ENCODE peak calls at places on chromosome 11, in eight cellular contexts. One of them, this sample, is unnamed.

GRCh38 chr11:47668665-47669064 is 26.3 kb upstream of the MTCH2 start:
- DNase-seq in NCI-H510A treated with DMSO at 0.1 percent for 48 hours: no peak
- DNase-seq in type B pancreatic cell: no peak
- DNase-seq in kidney glomerular epithelial cell: no peak
- DNase-seq in WTC11: no peak
- DNase-seq in cerebellum: no peak
- DNase-seq in mammary epithelial cell: no peak
- DNase-seq in iPS DF 19.7: no peak
- DNase-seq in this sample: no peak

GRCh38 chr11:4851033-4851432 is 2.0 kb upstream of the OR51S1 start:
- DNase-seq in NCI-H510A treated with DMSO at 0.1 percent for 48 hours: no peak
- DNase-seq in type B pancreatic cell: no peak
- DNase-seq in kidney glomerular epithelial cell: no peak
- DNase-seq in WTC11: no peak
- DNase-seq in cerebellum: no peak
- DNase-seq in mammary epithelial cell: no peak
- DNase-seq in iPS DF 19.7: no peak
- DNase-seq in this sample: no peak

GRCh38 chr11:85718126-85718943 is 32.3 kb upstream of the CCDC89 start:
- DNase-seq in NCI-H510A treated with DMSO at 0.1 percent for 48 hours: no peak
- DNase-seq in type B pancreatic cell: no peak
- DNase-seq in kidney glomerular epithelial cell: peak; percentile 34
- DNase-seq in WTC11: no peak
- DNase-seq in cerebellum: peak; percentile 6
- DNase-seq in mammary epithelial cell: no peak
- DNase-seq in iPS DF 19.7: no peak
- DNase-seq in this sample: no peak

GRCh38 chr11:76240666-76241065 is 34.4 kb upstream of the WNT11 start:
- DNase-seq in NCI-H510A treated with DMSO at 0.1 percent for 48 hours: no peak
- DNase-seq in type B pancreatic cell: no peak
- DNase-seq in kidney glomerular epithelial cell: no peak
- DNase-seq in WTC11: no peak
- DNase-seq in cerebellum: no peak
- DNase-seq in mammary epithelial cell: no peak
- DNase-seq in iPS DF 19.7: no peak
- DNase-seq in this sample: no peak

GRCh38 chr11:43706631-43707030 is 26.1 kb downstream of the HSD17B12 start:
- DNase-seq in NCI-H510A treated with DMSO at 0.1 percent for 48 hours: no peak
- DNase-seq in type B pancreatic cell: no peak
- DNase-seq in kidney glomerular epithelial cell: no peak
- DNase-seq in WTC11: no peak
- DNase-seq in cerebellum: no peak
- DNase-seq in mammary epithelial cell: no peak
- DNase-seq in iPS DF 19.7: no peak
- DNase-seq in this sample: no peak

GRCh38 chr11:2508793-2509192 is 64.0 kb downstream of the KCNQ1 start:
- DNase-seq in NCI-H510A treated with DMSO at 0.1 percent for 48 hours: no peak
- DNase-seq in type B pancreatic cell: peak; percentile 60
- DNase-seq in kidney glomerular epithelial cell: no peak
- DNase-seq in WTC11: no peak
- DNase-seq in cerebellum: no peak
- DNase-seq in mammary epithelial cell: no peak
- DNase-seq in iPS DF 19.7: no peak
- DNase-seq in this sample: no peak

GRCh38 chr11:19185516-19186052 is 16.2 kb downstream of the CSRP3 start:
- DNase-seq in NCI-H510A treated with DMSO at 0.1 percent for 48 hours: no peak
- DNase-seq in type B pancreatic cell: no peak
- DNase-seq in kidney glomerular epithelial cell: no peak
- DNase-seq in WTC11: no peak
- DNase-seq in cerebellum: no peak
- DNase-seq in mammary epithelial cell: no peak
- DNase-seq in iPS DF 19.7: no peak
- DNase-seq in this sample: no peak

GRCh38 chr11:44171518-44171917 is 76.0 kb downstream of the EXT2 start:
- DNase-seq in NCI-H510A treated with DMSO at 0.1 percent for 48 hours: no peak
- DNase-seq in type B pancreatic cell: no peak
- DNase-seq in kidney glomerular epithelial cell: no peak
- DNase-seq in WTC11: no peak
- DNase-seq in cerebellum: no peak
- DNase-seq in mammary epithelial cell: no peak
- DNase-seq in iPS DF 19.7: no peak
- DNase-seq in this sample: no peak

GRCh38 chr11:65448418-65449196 is 26.0 kb downstream of the NEAT1 start:
- DNase-seq in NCI-H510A treated with DMSO at 0.1 percent for 48 hours: no peak
- DNase-seq in type B pancreatic cell: no peak
- DNase-seq in kidney glomerular epithelial cell: no peak
- DNase-seq in WTC11: no peak
- DNase-seq in cerebellum: no peak
- DNase-seq in mammary epithelial cell: peak; percentile 65
- DNase-seq in iPS DF 19.7: no peak
- DNase-seq in this sample: no peak

GRCh38 chr11:65501005-65501529 is 2.2 kb downstream of the MALAT1 start:
- DNase-seq in NCI-H510A treated with DMSO at 0.1 percent for 48 hours: no peak
- DNase-seq in type B pancreatic cell: no peak
- DNase-seq in kidney glomerular epithelial cell: no peak
- DNase-seq in WTC11: no peak
- DNase-seq in cerebellum: no peak
- DNase-seq in mammary epithelial cell: no peak
- DNase-seq in iPS DF 19.7: no peak
- DNase-seq in this sample: no peak

GRCh38 chr11:10920205-10920604 is 62.4 kb upstream of the ZBED5 start:
- DNase-seq in NCI-H510A treated with DMSO at 0.1 percent for 48 hours: no peak
- DNase-seq in type B pancreatic cell: no peak
- DNase-seq in kidney glomerular epithelial cell: no peak
- DNase-seq in WTC11: no peak
- DNase-seq in cerebellum: no peak
- DNase-seq in mammary epithelial cell: no peak
- DNase-seq in iPS DF 19.7: no peak
- DNase-seq in this sample: no peak

GRCh38 chr11:87366766-87367405 is 329.2 kb downstream of the TMEM135 start:
- DNase-seq in NCI-H510A treated with DMSO at 0.1 percent for 48 hours: no peak
- DNase-seq in type B pancreatic cell: no peak
- DNase-seq in kidney glomerular epithelial cell: no peak
- DNase-seq in WTC11: no peak
- DNase-seq in cerebellum: no peak
- DNase-seq in mammary epithelial cell: peak; percentile 1
- DNase-seq in iPS DF 19.7: no peak
- DNase-seq in this sample: no peak

GRCh38 chr11:115456019-115456418 is 48.2 kb downstream of the CADM1 start:
- DNase-seq in NCI-H510A treated with DMSO at 0.1 percent for 48 hours: no peak
- DNase-seq in type B pancreatic cell: no peak
- DNase-seq in kidney glomerular epithelial cell: no peak
- DNase-seq in WTC11: no peak
- DNase-seq in cerebellum: no peak
- DNase-seq in mammary epithelial cell: no peak
- DNase-seq in iPS DF 19.7: no peak
- DNase-seq in this sample: no peak

GRCh38 chr11:103395612-103396011 is 286.4 kb downstream of the DYNC2H1 start:
- DNase-seq in NCI-H510A treated with DMSO at 0.1 percent for 48 hours: no peak
- DNase-seq in type B pancreatic cell: no peak
- DNase-seq in kidney glomerular epithelial cell: peak; percentile 89
- DNase-seq in WTC11: no peak
- DNase-seq in cerebellum: no peak
- DNase-seq in mammary epithelial cell: peak; percentile 80
- DNase-seq in iPS DF 19.7: no peak
- DNase-seq in this sample: no peak

GRCh38 chr11:121887564-121887963 is 228.5 kb downstream of the BLID start:
- DNase-seq in NCI-H510A treated with DMSO at 0.1 percent for 48 hours: no peak
- DNase-seq in type B pancreatic cell: no peak
- DNase-seq in kidney glomerular epithelial cell: no peak
- DNase-seq in WTC11: no peak
- DNase-seq in cerebellum: no peak
- DNase-seq in mammary epithelial cell: no peak
- DNase-seq in iPS DF 19.7: no peak
- DNase-seq in this sample: no peak

GRCh38 chr11:22471405-22471804 is 133.2 kb downstream of the SLC17A6 start:
- DNase-seq in NCI-H510A treated with DMSO at 0.1 percent for 48 hours: no peak
- DNase-seq in type B pancreatic cell: no peak
- DNase-seq in kidney glomerular epithelial cell: no peak
- DNase-seq in WTC11: no peak
- DNase-seq in cerebellum: no peak
- DNase-seq in mammary epithelial cell: no peak
- DNase-seq in iPS DF 19.7: no peak
- DNase-seq in this sample: no peak

GRCh38 chr11:120575461-120575860 is 63.9 kb downstream of the GRIK4 start:
- DNase-seq in NCI-H510A treated with DMSO at 0.1 percent for 48 hours: no peak
- DNase-seq in type B pancreatic cell: no peak
- DNase-seq in kidney glomerular epithelial cell: no peak
- DNase-seq in WTC11: peak; percentile 15
- DNase-seq in cerebellum: no peak
- DNase-seq in mammary epithelial cell: no peak
- DNase-seq in iPS DF 19.7: no peak
- DNase-seq in this sample: no peak

GRCh38 chr11:43401252-43401651 is 42.5 kb downstream of the TTC17 start:
- DNase-seq in NCI-H510A treated with DMSO at 0.1 percent for 48 hours: no peak
- DNase-seq in type B pancreatic cell: no peak
- DNase-seq in kidney glomerular epithelial cell: no peak
- DNase-seq in WTC11: no peak
- DNase-seq in cerebellum: no peak
- DNase-seq in mammary epithelial cell: no peak
- DNase-seq in iPS DF 19.7: no peak
- DNase-seq in this sample: no peak

GRCh38 chr11:79062814-79063762 is 377.7 kb downstream of the TENM4 start:
- DNase-seq in NCI-H510A treated with DMSO at 0.1 percent for 48 hours: peak; percentile 38
- DNase-seq in type B pancreatic cell: no peak
- DNase-seq in kidney glomerular epithelial cell: peak; percentile 46
- DNase-seq in WTC11: peak; percentile 62
- DNase-seq in cerebellum: no peak
- DNase-seq in mammary epithelial cell: peak; percentile 27
- DNase-seq in iPS DF 19.7: no peak
- DNase-seq in this sample: peak; percentile 41

GRCh38 chr11:11370263-11371060 is 17.4 kb upstream of the CSNK2A3 start:
- DNase-seq in NCI-H510A treated with DMSO at 0.1 percent for 48 hours: no peak
- DNase-seq in type B pancreatic cell: no peak
- DNase-seq in kidney glomerular epithelial cell: no peak
- DNase-seq in WTC11: no peak
- DNase-seq in cerebellum: no peak
- DNase-seq in mammary epithelial cell: no peak
- DNase-seq in iPS DF 19.7: no peak
- DNase-seq in this sample: no peak

GRCh38 chr11:121451982-121452608 is at the start of gene SORL1:
- DNase-seq in NCI-H510A treated with DMSO at 0.1 percent for 48 hours: no peak
- DNase-seq in type B pancreatic cell: peak; percentile 85
- DNase-seq in kidney glomerular epithelial cell: peak; percentile 48
- DNase-seq in WTC11: peak; percentile 89
- DNase-seq in cerebellum: peak; percentile 84
- DNase-seq in mammary epithelial cell: peak; percentile 67
- DNase-seq in iPS DF 19.7: peak; percentile 56
- DNase-seq in this sample: peak; percentile 55

GRCh38 chr11:91248199-91248807 is 976.3 kb upstream of the FAT3 start:
- DNase-seq in NCI-H510A treated with DMSO at 0.1 percent for 48 hours: peak; percentile 15
- DNase-seq in type B pancreatic cell: no peak
- DNase-seq in kidney glomerular epithelial cell: peak; percentile 1
- DNase-seq in WTC11: peak; percentile 40
- DNase-seq in cerebellum: no peak
- DNase-seq in mammary epithelial cell: peak; percentile 29
- DNase-seq in iPS DF 19.7: no peak
- DNase-seq in this sample: no peak

GRCh38 chr11:70354629-70355028 is 43.7 kb upstream of the CTTN start:
- DNase-seq in NCI-H510A treated with DMSO at 0.1 percent for 48 hours: no peak
- DNase-seq in type B pancreatic cell: no peak
- DNase-seq in kidney glomerular epithelial cell: no peak
- DNase-seq in WTC11: no peak
- DNase-seq in cerebellum: no peak
- DNase-seq in mammary epithelial cell: no peak
- DNase-seq in iPS DF 19.7: no peak
- DNase-seq in this sample: no peak

GRCh38 chr11:2674681-2675131 is 25.1 kb downstream of the KCNQ1OT1 start:
- DNase-seq in NCI-H510A treated with DMSO at 0.1 percent for 48 hours: no peak
- DNase-seq in type B pancreatic cell: peak; percentile 43
- DNase-seq in kidney glomerular epithelial cell: no peak
- DNase-seq in WTC11: no peak
- DNase-seq in cerebellum: no peak
- DNase-seq in mammary epithelial cell: no peak
- DNase-seq in iPS DF 19.7: no peak
- DNase-seq in this sample: no peak

GRCh38 chr11:2886191-2886894 is 768 bp upstream of the CDKN1C start:
- DNase-seq in NCI-H510A treated with DMSO at 0.1 percent for 48 hours: no peak
- DNase-seq in type B pancreatic cell: no peak
- DNase-seq in kidney glomerular epithelial cell: no peak
- DNase-seq in WTC11: peak; percentile 62
- DNase-seq in cerebellum: no peak
- DNase-seq in mammary epithelial cell: no peak
- DNase-seq in iPS DF 19.7: no peak
- DNase-seq in this sample: no peak

GRCh38 chr11:18792066-18792591 is 531 bp upstream of the PTPN5 start:
- DNase-seq in NCI-H510A treated with DMSO at 0.1 percent for 48 hours: no peak
- DNase-seq in type B pancreatic cell: no peak
- DNase-seq in kidney glomerular epithelial cell: no peak
- DNase-seq in WTC11: peak; percentile 25
- DNase-seq in cerebellum: no peak
- DNase-seq in mammary epithelial cell: peak; percentile 8
- DNase-seq in iPS DF 19.7: no peak
- DNase-seq in this sample: no peak

This sample was measured in iPS DF 6.9.